ENCODE peak calls at places on chromosomes 11 and 22, in seven cellular contexts. One of them, this sample, is unnamed.

GRCh38 chr22:48588151-48588880 is 1239.4 kb downstream of the BRD1 start:
- DNase-seq in NCI-H2081: no peak
- DNase-seq in posterior vena cava: no peak
- DNase-seq in Caki2: no peak
- DNase-seq in activated naive CD4-positive, alpha-beta T cell treated with anti-CD3 and anti-CD28 coated beads, Interleukin-2, amount 50 U/mL, for 16 hours: no peak
- DNase-seq in pancreas: no peak
- DNase-seq in AG10803: no peak
- DNase-seq in this sample: no peak

GRCh38 chr11:13216019-13217006 is 61.3 kb upstream of the BMAL1 start:
- DNase-seq in NCI-H2081: no peak
- DNase-seq in posterior vena cava: no peak
- DNase-seq in Caki2: peak
- DNase-seq in activated naive CD4-positive, alpha-beta T cell treated with anti-CD3 and anti-CD28 coated beads, Interleukin-2, amount 50 U/mL, for 16 hours: no peak
- DNase-seq in pancreas: no peak
- DNase-seq in AG10803: peak
- DNase-seq in this sample: no peak

GRCh38 chr11:83175815-83176214 is 17.7 kb upstream of the ANKRD42 start:
- DNase-seq in NCI-H2081: no peak
- DNase-seq in posterior vena cava: no peak
- DNase-seq in Caki2: no peak
- DNase-seq in activated naive CD4-positive, alpha-beta T cell treated with anti-CD3 and anti-CD28 coated beads, Interleukin-2, amount 50 U/mL, for 16 hours: no peak
- DNase-seq in pancreas: no peak
- DNase-seq in AG10803: no peak
- DNase-seq in this sample: no peak

GRCh38 chr22:23098718-23099524 is 28.6 kb downstream of the GNAZ start:
- DNase-seq in NCI-H2081: no peak
- DNase-seq in posterior vena cava: no peak
- DNase-seq in Caki2: no peak
- DNase-seq in activated naive CD4-positive, alpha-beta T cell treated with anti-CD3 and anti-CD28 coated beads, Interleukin-2, amount 50 U/mL, for 16 hours: no peak
- DNase-seq in pancreas: peak
- DNase-seq in AG10803: no peak
- DNase-seq in this sample: no peak

GRCh38 chr11:122209619-122210377 is 93.8 kb upstream of the BLID start:
- DNase-seq in NCI-H2081: no peak
- DNase-seq in posterior vena cava: no peak
- DNase-seq in Caki2: no peak
- DNase-seq in activated naive CD4-positive, alpha-beta T cell treated with anti-CD3 and anti-CD28 coated beads, Interleukin-2, amount 50 U/mL, for 16 hours: no peak
- DNase-seq in pancreas: peak
- DNase-seq in AG10803: peak
- DNase-seq in this sample: no peak

GRCh38 chr11:56932572-56933235 is 56.0 kb upstream of the OR5AK2 start:
- DNase-seq in NCI-H2081: no peak
- DNase-seq in posterior vena cava: no peak
- DNase-seq in Caki2: peak
- DNase-seq in activated naive CD4-positive, alpha-beta T cell treated with anti-CD3 and anti-CD28 coated beads, Interleukin-2, amount 50 U/mL, for 16 hours: no peak
- DNase-seq in pancreas: no peak
- DNase-seq in AG10803: peak
- DNase-seq in this sample: no peak

GRCh38 chr11:8799273-8799672 is 111.7 kb upstream of the AKIP1 start:
- DNase-seq in NCI-H2081: no peak
- DNase-seq in posterior vena cava: no peak
- DNase-seq in Caki2: no peak
- DNase-seq in activated naive CD4-positive, alpha-beta T cell treated with anti-CD3 and anti-CD28 coated beads, Interleukin-2, amount 50 U/mL, for 16 hours: no peak
- DNase-seq in pancreas: no peak
- DNase-seq in AG10803: no peak
- DNase-seq in this sample: no peak

GRCh38 chr22:49084203-49084602 is 743.5 kb downstream of the BRD1 start:
- DNase-seq in NCI-H2081: no peak
- DNase-seq in posterior vena cava: peak
- DNase-seq in Caki2: peak
- DNase-seq in activated naive CD4-positive, alpha-beta T cell treated with anti-CD3 and anti-CD28 coated beads, Interleukin-2, amount 50 U/mL, for 16 hours: no peak
- DNase-seq in pancreas: no peak
- DNase-seq in AG10803: no peak
- DNase-seq in this sample: peak

GRCh38 chr11:124673333-124674167 is at the start of the genes SIAE and SPA17:
- DNase-seq in NCI-H2081: peak
- DNase-seq in posterior vena cava: peak
- DNase-seq in Caki2: peak
- DNase-seq in activated naive CD4-positive, alpha-beta T cell treated with anti-CD3 and anti-CD28 coated beads, Interleukin-2, amount 50 U/mL, for 16 hours: peak
- DNase-seq in pancreas: peak
- DNase-seq in AG10803: peak
- DNase-seq in this sample: peak

GRCh38 chr11:119484741-119485605 is 62.0 kb upstream of the THY1 start:
- DNase-seq in NCI-H2081: no peak
- DNase-seq in posterior vena cava: peak
- DNase-seq in Caki2: no peak
- DNase-seq in activated naive CD4-positive, alpha-beta T cell treated with anti-CD3 and anti-CD28 coated beads, Interleukin-2, amount 50 U/mL, for 16 hours: no peak
- DNase-seq in pancreas: no peak
- DNase-seq in AG10803: no peak
- DNase-seq in this sample: no peak